ENCODE peak calls at places on chromosomes 11 and 22, in four cellular contexts. H, R, Z and O are unnamed samples.

GRCh38 chr11:30914143-30914762 is 328.1 kb upstream of the MPPED2 start:
- DNase-seq in R (peak), H (peak), Z (peak), O (no peak)

GRCh38 chr11:110092577-110093406 is at the start of gene ZC3H12C:
- DNase-seq in H (peak), R (peak), Z (peak), O (peak)

GRCh38 chr22:18000441-18001039 is 23.8 kb downstream of the MICAL3 start:
- DNase-seq in H (peak), Z (no peak), R (no peak), O (no peak)

GRCh38 chr22:44291265-44292006 is 21.3 kb downstream of the SHISAL1 start:
- DNase-seq in H (no peak), Z (no peak), R (no peak), O (no peak)

GRCh38 chr22:22178992-22179391 is 65.6 kb upstream of the VPREB1 start:
- DNase-seq in R (no peak), Z (no peak), H (no peak), O (no peak)

GRCh38 chr22:46024136-46024840 is 47.3 kb upstream of the WNT7B start:
- DNase-seq in Z (no peak), H (no peak), R (no peak), O (no peak)

GRCh38 chr11:125207866-125208425 is 43.4 kb downstream of the PKNOX2 start:
- DNase-seq in H (no peak), R (peak), Z (no peak), O (no peak)

GRCh38 chr11:1573077-1573846 is 1.2 kb upstream of the DUSP8 start:
- DNase-seq in H (no peak), R (no peak), Z (no peak), O (no peak)

GRCh38 chr11:118202599-118203422 is 22.0 kb downstream of the JAML start:
- DNase-seq in R (no peak), H (no peak), Z (no peak), O (no peak)

GRCh38 chr11:112526699-112527410 is 266.2 kb upstream of the PLET1 start:
- DNase-seq in H (no peak), R (no peak), Z (no peak), O (no peak)

GRCh38 chr22:36982136-36982535 is 37.1 kb downstream of the TST start:
- DNase-seq in Z (no peak), R (no peak), H (no peak), O (no peak)

GRCh38 chr11:67284811-67285540 is 4.1 kb upstream of the ANKRD13D start:
- DNase-seq in Z (no peak), H (peak), R (no peak), O (no peak)

GRCh38 chr22:20399866-20400605 is 6.1 kb downstream of the ZNF74 start:
- DNase-seq in R (no peak), Z (no peak), H (no peak), O (no peak)

GRCh38 chr11:103978588-103979580 is 57.6 kb upstream of the DDI1 start:
- DNase-seq in H (no peak), R (no peak), Z (no peak), O (no peak)

GRCh38 chr22:44667829-44668189 is 34.2 kb upstream of the PRR5 start:
- DNase-seq in H (peak), Z (no peak), R (no peak), O (no peak)

GRCh38 chr22:49394116-49394785 is 433.4 kb downstream of the BRD1 start:
- DNase-seq in R (no peak), Z (peak), H (no peak), O (no peak)

GRCh38 chr22:49770454-49771265 is 57.0 kb downstream of the BRD1 start:
- DNase-seq in R (no peak), Z (no peak), H (peak), O (no peak)

GRCh38 chr22:31730344-31730711 is 19.6 kb downstream of the PRR14L start:
- DNase-seq in Z (no peak), R (no peak), H (no peak), O (no peak)

GRCh38 chr11:134636071-134636470 is 224.0 kb upstream of the B3GAT1 start:
- DNase-seq in H (no peak), Z (no peak), R (no peak), O (no peak)

GRCh38 chr11:118646393-118646792 is 33.1 kb downstream of the TREH start:
- DNase-seq in H (no peak), R (no peak), Z (no peak), O (no peak)

GRCh38 chr11:69501891-69502860 is 20.7 kb downstream of the LINC01488 start:
- DNase-seq in H (peak), R (no peak), Z (no peak), O (no peak)

GRCh38 chr11:1292644-1293618 is 16.5 kb downstream of the TOLLIP start:
- DNase-seq in H (peak), Z (no peak), R (no peak), O (no peak)

GRCh38 chr11:79046365-79046764 is 394.5 kb downstream of the TENM4 start:
- DNase-seq in R (no peak), Z (no peak), H (no peak), O (no peak)

GRCh38 chr22:35961480-35961902 is 67.1 kb downstream of the RBFOX2 start:
- DNase-seq in Z (no peak), R (peak), H (no peak), O (peak)

GRCh38 chr11:127345819-127346459 is 345.4 kb upstream of the KIRREL3 start:
- DNase-seq in Z (no peak), H (no peak), R (peak), O (no peak)

GRCh38 chr11:61127991-61128390 is 25.7 kb downstream of the CD5 start:
- DNase-seq in H (no peak), R (no peak), Z (no peak), O (no peak)
- H3K4me3 ChIP-seq in H (no peak), R (no peak), Z (no peak), O (no peak)

GRCh38 chr11:9462172-9462799 is 1.5 kb downstream of the ZNF143 start:
- DNase-seq in R (no peak), Z (no peak), H (no peak), O (no peak)

GRCh38 chr11:9461068-9461759 is 402 bp downstream of the ZNF143 start:
- DNase-seq in Z (no peak), R (peak), H (peak), O (peak)

GRCh38 chr11:9461760-9462134 is 935 bp downstream of the ZNF143 start:
- DNase-seq in Z (no peak), R (no peak), H (no peak), O (no peak)

GRCh38 chr11:9460322-9461067 is at the start of gene ZNF143:
- DNase-seq in Z (peak), H (peak), R (peak), O (peak)

DNA sequence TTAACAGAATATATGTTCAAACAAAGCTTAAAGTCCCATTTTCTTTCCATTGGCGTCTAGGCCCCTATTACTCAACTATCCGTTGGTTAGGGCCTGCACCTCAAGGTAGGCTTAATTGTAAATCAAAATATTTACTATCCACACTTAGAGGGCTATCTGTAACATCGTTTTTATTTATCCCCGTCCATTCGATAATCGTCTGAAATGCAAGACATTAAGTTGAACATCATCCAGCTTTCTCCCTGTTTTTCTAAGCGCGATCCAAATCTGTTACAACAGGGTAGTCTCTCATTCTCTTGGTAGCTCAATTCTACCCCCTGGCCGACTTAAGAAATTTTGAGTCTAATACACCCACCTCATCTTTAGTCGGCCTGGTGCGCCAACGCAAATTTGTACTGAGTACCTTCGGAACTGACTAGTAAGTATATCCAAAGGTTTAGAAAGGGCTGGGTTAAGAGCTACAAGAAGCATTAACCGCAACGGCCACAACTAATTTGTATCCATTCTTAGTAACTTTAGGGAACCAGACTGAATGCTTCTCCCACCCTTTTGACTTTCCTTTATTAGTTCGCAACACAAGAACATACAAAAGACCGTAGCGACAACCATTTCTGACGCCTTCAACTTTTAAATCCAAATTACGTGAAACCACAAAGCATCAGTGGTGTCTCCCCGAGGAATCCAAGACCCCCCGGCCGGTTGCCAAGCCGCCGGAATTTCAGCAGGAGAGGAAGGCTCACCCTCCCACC is 1.1 kb upstream of the ZNF143 start:
- DNase-seq in R (no peak), H (no peak), Z (peak), O (no peak)
- H3K4me3 ChIP-seq in R (peak), H (peak), Z (peak), O (peak)

GRCh38 chr22:19110064-19110458 is 12.2 kb downstream of the DGCR2 start:
- DNase-seq in R (no peak), Z (no peak), H (no peak), O (no peak)

GRCh38 chr22:19108807-19109197 is 13.4 kb downstream of the DGCR2 start:
- DNase-seq in R (no peak), Z (no peak), H (no peak), O (no peak)

GRCh38 chr22:19107730-19108074 is 14.5 kb downstream of the DGCR2 start:
- DNase-seq in H (no peak), R (no peak), Z (no peak), O (no peak)

GRCh38 chr22:19111140-19111539 is 11.1 kb downstream of the DGCR2 start:
- DNase-seq in Z (no peak), H (no peak), R (no peak), O (no peak)

GRCh38 chr22:19109198-19110063 is 12.8 kb downstream of the DGCR2 start:
- DNase-seq in R (peak), Z (no peak), H (no peak), O (peak)
- H3K4me3 ChIP-seq in R (no peak), Z (no peak), H (peak), O (no peak)

GRCh38 chr11:14360976-14361375 is 2.0 kb upstream of the RRAS2 start:
- DNase-seq in Z (no peak), R (no peak), H (no peak), O (no peak)

GRCh38 chr11:14358729-14359439 is at the start of gene RRAS2:
- DNase-seq in R (no peak), H (peak), Z (peak), O (peak)

GRCh38 chr11:14361951-14362350 is 3.0 kb upstream of the RRAS2 start:
- DNase-seq in Z (no peak), H (no peak), R (no peak), O (no peak)

GRCh38 chr11:14357843-14358728 is 897 bp downstream of the RRAS2 start:
- DNase-seq in R (no peak), Z (peak), H (peak), O (no peak)

DNA sequence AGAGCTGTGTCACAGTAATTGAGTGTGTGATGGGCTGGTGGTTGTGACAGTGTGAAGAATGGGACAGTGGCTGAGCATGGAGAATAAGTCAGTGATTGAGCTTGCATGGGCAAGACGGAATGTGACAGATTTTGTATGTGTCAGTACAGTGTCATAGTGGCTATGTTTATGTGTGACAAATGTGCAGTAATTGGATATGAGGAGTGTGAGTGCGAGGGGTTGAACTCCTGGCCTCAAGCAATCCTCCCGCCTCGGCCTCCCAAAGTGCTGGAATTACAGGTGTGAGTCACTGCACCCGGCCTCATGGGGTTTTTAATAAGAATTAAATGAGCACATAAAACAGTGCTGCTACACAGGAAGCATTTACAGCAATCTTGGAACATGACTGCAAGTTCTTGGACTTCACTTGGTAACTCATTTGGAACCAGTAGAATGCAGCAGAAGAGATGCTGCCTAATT is 619 bp upstream of the RRAS2 start:
- DNase-seq in Z (no peak), H (no peak), R (no peak), O (no peak)
- H3K4me3 ChIP-seq in Z (peak), H (peak), R (peak), O (no peak)